ENCODE peak calls at places on chromosome 5, in four cellular contexts. U, F, Z and W are unnamed samples.

GRCh38 chr5:178460598-178461425 is 129.4 kb downstream of the COL23A1 start:
- DNase-seq in F (no peak), Z (no peak), U (peak), W (peak)

GRCh38 chr5:119049824-119050449 is 20.9 kb upstream of the DMXL1 start:
- DNase-seq in Z (no peak), U (no peak), F (no peak), W (no peak)

GRCh38 chr5:35233121-35233520 is 2.8 kb upstream of the PRLR start:
- DNase-seq in Z (no peak), U (no peak), F (no peak), W (no peak)

GRCh38 chr5:51278458-51279049 is 104.7 kb upstream of the ISL1 start:
- DNase-seq in F (no peak), U (no peak), Z (no peak), W (no peak)

GRCh38 chr5:94618029-94618492 is 343 bp downstream of the KIAA0825 start:
- DNase-seq in Z (no peak), U (no peak), F (peak), W (peak)

GRCh38 chr5:123696948-123697347 is 185.0 kb downstream of the CSNK1G3 start:
- DNase-seq in U (no peak), Z (no peak), F (no peak), W (peak)

GRCh38 chr5:159786901-159787691 is 129.2 kb upstream of the ADRA1B start:
- DNase-seq in U (no peak), Z (no peak), F (no peak), W (peak)

GRCh38 chr5:68754536-68754935 is 339.3 kb upstream of the SLC30A5 start:
- DNase-seq in Z (no peak), F (no peak), U (no peak), W (no peak)

GRCh38 chr5:151315998-151316597 is 12.5 kb upstream of the SLC36A3 start:
- DNase-seq in Z (no peak), F (peak), U (peak), W (peak)

GRCh38 chr5:137995747-137996123 is 37.1 kb downstream of the FAM13B start:
- DNase-seq in U (no peak), Z (no peak), F (no peak), W (no peak)

GRCh38 chr5:51378415-51378777 is 4.9 kb upstream of the ISL1 start:
- DNase-seq in U (no peak), Z (no peak), F (no peak), W (no peak)

GRCh38 chr5:22070151-22070550 is 783.0 kb downstream of the CDH12 start:
- DNase-seq in Z (no peak), F (peak), U (no peak), W (no peak)

GRCh38 chr5:91641730-91642350 is 258.7 kb upstream of the ARRDC3 start:
- DNase-seq in F (no peak), U (no peak), Z (no peak), W (no peak)